ENCODE peak calls at places on chromosomes 3 and 15, in five cellular contexts. Q, E, J, X and R are unnamed samples.

GRCh38 chr15:77034620-77035467 is 36.1 kb downstream of the TSPAN3 start:
- DNase-seq in X (peak; percentile 58), J (no peak), E (no peak), Q (no peak), R (no peak)

GRCh38 chr3:73546961-73547360 is 77.8 kb downstream of the PDZRN3 start:
- DNase-seq in J (no peak), X (no peak), Q (peak; percentile 96), E (peak; percentile 93), R (no peak)

GRCh38 chr3:24562874-24563273 is 68.2 kb upstream of the THRB start:
- DNase-seq in X (no peak), Q (no peak), J (no peak), E (no peak), R (no peak)

GRCh38 chr3:63706321-63707085 is 54.0 kb downstream of the SNTN start:
- DNase-seq in Q (no peak), X (no peak), J (no peak), E (no peak), R (no peak)

GRCh38 chr3:64815195-64815627 is 127.4 kb upstream of the ADAMTS9 start:
- DNase-seq in J (no peak), Q (peak; percentile 59), E (peak; percentile 84), X (no peak), R (no peak)

GRCh38 chr15:71375934-71376333 is 260.7 kb downstream of the THSD4 start:
- DNase-seq in E (no peak), Q (peak; percentile 36), X (no peak), J (no peak), R (no peak)

GRCh38 chr3:168088106-168088722 is 7.5 kb downstream of the GOLIM4 start:
- DNase-seq in J (no peak), X (peak; percentile 56), E (no peak), Q (no peak), R (no peak)

GRCh38 chr3:50816896-50817295 is 142.2 kb downstream of the DOCK3 start:
- DNase-seq in J (no peak), Q (no peak), E (no peak), X (no peak), R (no peak)

GRCh38 chr3:111989061-111989678 is 9.6 kb upstream of the TAGLN3 start:
- DNase-seq in J (no peak), E (peak; percentile 78), X (no peak), Q (peak; percentile 80), R (no peak)

GRCh38 chr15:57296473-57297162 is 79.7 kb upstream of the CGNL1 start:
- DNase-seq in E (no peak), X (peak; percentile 58), J (no peak), Q (no peak), R (no peak)

GRCh38 chr15:25240461-25241021 is 198.3 kb downstream of the UBE3A start:
- DNase-seq in Q (no peak), E (no peak), J (no peak), X (no peak), R (no peak)

GRCh38 chr3:101936419-101937331 is 87.4 kb downstream of the NFKBIZ start:
- DNase-seq in X (no peak), J (no peak), E (peak; percentile 94), Q (peak; percentile 94), R (no peak)

GRCh38 chr15:25327671-25328070 is 111.2 kb downstream of the UBE3A start:
- DNase-seq in J (no peak), E (no peak), X (no peak), Q (no peak), R (no peak)

GRCh38 chr3:32428092-32429068 is 36.7 kb downstream of the CMTM7 start:
- DNase-seq in Q (no peak), J (no peak), E (no peak), X (no peak), R (no peak)

GRCh38 chr15:31214864-31215489 is 111.7 kb upstream of the KLF13 start:
- DNase-seq in X (no peak), E (no peak), Q (no peak), J (no peak), R (no peak)

DNA sequence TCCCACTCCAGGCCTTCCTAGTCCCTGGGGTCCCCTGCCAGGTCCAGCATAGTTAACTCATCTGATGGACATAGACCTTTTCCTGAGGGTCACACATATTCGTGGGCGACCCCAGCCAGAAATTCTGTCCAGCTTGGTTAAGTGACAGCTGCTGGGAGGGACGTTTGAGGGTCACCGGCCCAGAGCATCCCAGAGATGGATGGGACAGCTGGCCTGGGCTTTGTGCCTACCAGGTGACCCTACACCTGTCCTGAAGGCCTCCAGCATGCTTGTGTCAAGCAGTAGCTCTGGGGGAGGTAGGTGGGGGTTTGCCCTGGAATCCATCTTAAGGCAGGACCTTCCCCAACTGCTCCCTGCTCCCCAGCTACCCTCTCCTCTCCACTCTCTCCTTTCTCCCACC is 9.1 kb upstream of the DAG1 start:
- DNase-seq in X (no peak), J (no peak), Q (no peak), E (no peak), R (no peak)
- H4K91ac ChIP-seq in X (peak overlapping the region; percentile 0), J (peak overlapping the region; percentile 88), Q (peak overlapping the region; percentile 72), E (peak overlapping the region; percentile 79), R (peak overlapping the region; percentile 79)

GRCh38 chr3:150736903-150737832 is 25.8 kb downstream of the SIAH2 start:
- DNase-seq in J (no peak), X (no peak), Q (no peak), E (peak; percentile 27), R (no peak)
- H2BK120ac ChIP-seq in J (no peak overlapping the region), X (no peak overlapping the region), Q (no peak overlapping the region), E (no peak overlapping the region), R (no peak overlapping the region)

GRCh38 chr15:101167791-101168462 is 83.9 kb downstream of the CHSY1 start:
- DNase-seq in X (no peak), E (peak; percentile 79), J (no peak), Q (peak; percentile 97), R (no peak)
- H3K9ac ChIP-seq in X (no peak overlapping the region), E (no peak overlapping the region), J (no peak overlapping the region), Q (peak overlapping the region; percentile 33), R (no peak overlapping the region)

GRCh38 chr15:88613074-88613944 is 7.8 kb upstream of the AEN start:
- DNase-seq in X (peak; percentile 88), Q (peak; percentile 33), E (peak; percentile 55), J (peak; percentile 70), R (no peak)
- H4K91ac ChIP-seq in X (no peak overlapping the region), Q (no peak overlapping the region), E (no peak overlapping the region), J (no peak overlapping the region), R (no peak overlapping the region)

GRCh38 chr3:119257654-119258410 is 17.2 kb upstream of the B4GALT4 start:
- DNase-seq in J (no peak), X (no peak), Q (peak; percentile 41), E (peak; percentile 26), R (no peak)
- H2BK120ac ChIP-seq in J (peak overlapping the region; percentile 1), X (no peak overlapping the region), Q (no peak overlapping the region), E (no peak overlapping the region), R (no peak overlapping the region)

DNA sequence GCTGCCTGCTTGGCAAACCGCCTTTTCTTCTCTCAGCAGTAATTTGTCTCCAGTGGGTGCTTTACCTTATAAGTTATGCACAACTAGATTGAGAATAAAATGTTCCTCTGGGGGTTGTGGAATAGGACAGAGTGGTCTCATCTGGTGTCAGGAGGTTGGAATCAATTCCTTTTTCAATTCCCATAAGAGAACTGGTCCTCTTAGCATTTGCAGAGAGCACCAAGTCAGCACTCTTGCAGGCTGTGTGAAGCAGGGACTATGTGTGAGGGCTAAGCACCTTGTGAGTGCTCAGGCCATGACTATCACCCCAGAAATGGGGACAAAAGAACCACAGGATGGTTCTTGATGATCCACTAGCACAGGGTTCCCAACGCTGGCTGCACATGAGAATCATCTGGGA is 163.6 kb upstream of the UMPS start:
- DNase-seq in X (no peak), Q (no peak), J (no peak), E (no peak), R (no peak)
- H3K9ac ChIP-seq in X (no peak overlapping the region), Q (no peak overlapping the region), J (no peak overlapping the region), E (no peak overlapping the region), R (no peak overlapping the region)

GRCh38 chr3:55842204-55842603 is 355.1 kb upstream of the WNT5A start:
- DNase-seq in X (no peak), Q (no peak), J (no peak), E (no peak), R (peak; percentile 39)
- H4K91ac ChIP-seq in X (no peak overlapping the region), Q (no peak overlapping the region), J (no peak overlapping the region), E (no peak overlapping the region), R (no peak overlapping the region)

GRCh38 chr3:18667552-18667951 is 242.4 kb upstream of the SATB1 start:
- DNase-seq in X (no peak), E (no peak), Q (no peak), J (no peak), R (no peak)
- H2BK120ac ChIP-seq in X (no peak overlapping the region), E (no peak overlapping the region), Q (no peak overlapping the region), J (no peak overlapping the region), R (no peak overlapping the region)